ENCODE peak calls at places on chromosomes 3 and 15, in five cellular contexts. Q is neural progenitor cell, R is MM.1S, G is GM23338, V is hepatocyte. J is an unnamed sample.

GRCh38 chr3:144053121-144053520 is 81.5 kb downstream of the DIPK2A start:
- DNase-seq in Q (no peak), R (no peak), V (no peak), G (no peak), J (no peak)

GRCh38 chr3:31288641-31289100 is 244.1 kb upstream of the STT3B start:
- DNase-seq in G (peak), R (peak), V (peak), Q (peak), J (no peak)

GRCh38 chr15:62874933-62875625 is 167.5 kb upstream of the TPM1 start:
- DNase-seq in R (no peak), G (no peak), V (no peak), Q (peak), J (no peak)

GRCh38 chr3:196757876-196758739 is 18.5 kb downstream of the PAK2 start:
- DNase-seq in R (no peak), V (peak), Q (no peak), G (no peak), J (no peak)

GRCh38 chr15:64092864-64093626 is 593 bp downstream of the CIAO2A start:
- DNase-seq in V (peak), G (peak), R (peak), Q (peak), J (peak)

GRCh38 chr15:101808201-101808600 is 3.8 kb upstream of the OR4F15 start:
- DNase-seq in V (no peak), R (no peak), G (no peak), Q (no peak), J (no peak)

GRCh38 chr3:163552659-163552966 is 1525.7 kb downstream of the SI start:
- DNase-seq in R (no peak), Q (no peak), V (no peak), G (no peak), J (no peak)

GRCh38 chr15:40936709-40937666 is 7.8 kb downstream of the DLL4 start:
- DNase-seq in R (no peak), Q (peak), G (no peak), V (no peak), J (no peak)

GRCh38 chr3:88141458-88142083 is 8.2 kb upstream of the C3orf38 start:
- DNase-seq in V (no peak), G (no peak), Q (no peak), R (no peak), J (no peak)

GRCh38 chr15:101136381-101137268 is 115.2 kb downstream of the CHSY1 start:
- DNase-seq in R (no peak), V (no peak), G (no peak), Q (no peak), J (no peak)

DNA sequence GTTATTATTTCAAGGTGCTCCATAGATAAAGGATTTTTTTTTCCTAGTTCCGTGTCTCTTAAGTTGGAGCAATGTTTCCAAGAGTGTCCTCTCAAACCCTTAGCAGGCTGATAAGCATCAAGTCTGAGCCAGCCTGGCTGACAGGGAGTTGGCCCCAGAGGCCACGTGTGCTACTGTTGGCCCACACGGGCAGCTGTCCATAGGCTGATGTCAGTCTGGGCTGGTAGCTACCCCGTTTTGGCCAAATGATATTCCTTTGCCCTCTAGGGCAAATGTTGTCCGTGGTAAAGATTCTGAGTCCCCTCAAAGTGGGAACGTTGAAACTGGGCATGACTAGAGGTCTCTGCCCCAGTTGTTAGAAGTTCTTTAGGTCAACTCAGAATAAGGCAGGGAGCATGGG is 99.4 kb downstream of the FLNB start:
- DNase-seq in Q (no peak), R (no peak), G (no peak), V (no peak), J (no peak)
- TF ChIP-seq CTCF in Q (no peak), R (no peak), G (no peak), V (no peak), J (no peak)

GRCh38 chr3:136750209-136750921 is 1.8 kb downstream of the STAG1 start:
- DNase-seq in V (no peak), G (no peak), R (peak), Q (no peak), J (no peak)
- TF ChIP-seq EZH2phosphoT487 in V (no peak), G (no peak), R (no peak), Q (no peak), J (no peak)

GRCh38 chr3:185823280-185824044 is 1.4 kb downstream of the IGF2BP2 start:
- DNase-seq in Q (peak), R (peak), V (peak), G (peak), J (peak)
- TF ChIP-seq CTCF in Q (peak), R (peak), V (no peak), G (peak), J (peak)

GRCh38 chr3:36973141-36973540 is 19.8 kb downstream of the EPM2AIP1 start:
- DNase-seq in Q (no peak), V (no peak), G (no peak), R (no peak), J (no peak)

GRCh38 chr3:36969085-36969484 is 23.8 kb downstream of the EPM2AIP1 start:
- DNase-seq in R (no peak), V (no peak), G (no peak), Q (no peak), J (no peak)

GRCh38 chr3:36965440-36965839 is 20.6 kb upstream of the TRANK1 start:
- DNase-seq in Q (no peak), V (peak), R (no peak), G (peak), J (no peak)

GRCh38 chr3:36972163-36972562 is 20.8 kb downstream of the EPM2AIP1 start:
- DNase-seq in Q (no peak), V (no peak), G (no peak), R (no peak), J (no peak)

DNA sequence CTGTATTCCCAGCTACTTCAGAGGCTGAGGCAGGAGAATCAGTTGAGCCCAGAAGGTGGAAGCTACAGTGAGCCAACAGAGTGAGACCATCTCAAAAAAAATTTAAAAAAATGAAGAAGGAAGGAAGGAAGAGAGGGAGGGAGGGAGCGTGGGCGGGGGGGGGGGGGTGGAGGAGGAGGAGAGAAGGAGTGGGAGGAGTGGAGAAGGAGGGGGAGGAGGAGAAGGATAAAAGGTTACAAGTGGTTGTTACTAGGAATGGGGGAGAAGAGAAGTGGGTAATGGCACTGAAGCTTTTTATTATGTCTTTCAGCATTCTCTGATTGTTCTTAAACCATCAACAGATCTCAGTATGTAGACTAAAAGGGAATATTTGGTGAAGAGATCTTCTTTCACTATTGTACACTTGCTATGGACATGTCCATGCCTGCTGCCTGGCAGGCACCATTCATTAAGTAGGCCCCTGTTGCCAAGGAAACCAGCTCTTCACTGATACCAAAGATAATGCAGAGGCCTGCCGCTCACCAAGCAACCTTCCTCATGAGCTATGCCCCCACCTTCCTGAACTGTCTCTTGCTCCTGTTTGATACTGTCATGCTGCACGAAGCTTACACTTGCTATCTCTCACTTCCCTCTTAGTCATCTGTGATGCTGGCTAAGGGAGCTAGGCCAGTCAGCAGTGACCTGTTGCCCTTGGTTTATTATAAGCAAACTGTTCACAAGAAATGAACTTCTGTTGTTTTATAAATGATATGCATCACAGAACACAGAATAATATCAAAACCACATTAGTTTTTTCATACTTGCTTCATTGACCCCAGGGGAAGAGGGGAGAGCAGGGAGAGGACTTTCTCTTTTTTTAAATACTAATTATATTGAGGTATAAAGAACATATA is 23.1 kb downstream of the EPM2AIP1 start:
- DNase-seq in R (no peak), Q (peak), G (peak), V (peak), J (peak)
- TF ChIP-seq EZH2phosphoT487 in R (no peak), Q (no peak), G (no peak), V (no peak), J (no peak)

GRCh38 chr3:160695003-160695402 is 18.0 kb downstream of the ARL14 start:
- DNase-seq in G (no peak), Q (no peak), V (no peak), R (no peak), J (no peak)

GRCh38 chr3:160694345-160694744 is 17.4 kb downstream of the ARL14 start:
- DNase-seq in Q (no peak), G (no peak), V (no peak), R (no peak), J (no peak)

GRCh38 chr3:160695906-160696305 is 18.9 kb downstream of the ARL14 start:
- DNase-seq in G (no peak), Q (no peak), V (no peak), R (no peak), J (no peak)

GRCh38 chr3:160698806-160699205 is 21.8 kb downstream of the ARL14 start:
- DNase-seq in Q (no peak), V (no peak), G (no peak), R (no peak), J (no peak)

DNA sequence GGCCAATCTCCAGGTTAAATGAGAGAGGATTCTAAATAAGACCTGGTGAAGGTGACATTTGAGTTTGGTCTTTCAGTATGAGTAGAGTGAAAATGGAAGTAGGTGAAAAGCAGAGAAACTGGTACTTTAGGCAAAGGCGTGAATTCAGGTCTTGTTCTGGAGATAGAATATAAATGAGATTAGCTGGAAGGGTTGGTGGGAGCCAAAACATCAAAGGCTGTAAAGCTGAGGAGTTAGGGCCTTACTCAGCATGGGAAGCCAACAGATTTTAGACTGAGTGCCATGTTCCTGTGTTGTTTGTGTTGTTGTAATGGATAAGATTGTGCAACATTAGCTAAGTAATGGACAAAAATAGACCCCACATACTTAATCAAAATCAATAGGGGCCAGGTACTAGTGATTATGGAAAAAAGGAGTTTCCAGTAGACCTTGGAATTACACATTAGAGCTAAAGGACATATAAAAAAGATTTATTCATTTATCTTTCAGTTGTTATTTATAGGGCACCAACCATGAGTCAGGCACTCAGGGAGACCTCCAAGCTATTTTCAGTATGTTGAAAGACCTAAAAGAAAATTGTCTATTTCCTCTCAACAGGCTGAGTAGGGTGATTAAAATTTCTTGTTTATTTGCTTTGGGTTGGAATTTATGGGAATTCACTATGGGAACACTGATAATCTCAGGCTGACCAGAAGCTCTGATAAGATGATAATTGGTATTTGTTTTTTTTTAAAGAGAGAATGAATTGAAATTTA is 20.8 kb downstream of the ARL14 start:
- DNase-seq in Q (no peak), R (no peak), V (no peak), G (no peak), J (no peak)
- TF ChIP-seq CTCF in Q (no peak), R (no peak), V (no peak), G (no peak), J (no peak)

DNA sequence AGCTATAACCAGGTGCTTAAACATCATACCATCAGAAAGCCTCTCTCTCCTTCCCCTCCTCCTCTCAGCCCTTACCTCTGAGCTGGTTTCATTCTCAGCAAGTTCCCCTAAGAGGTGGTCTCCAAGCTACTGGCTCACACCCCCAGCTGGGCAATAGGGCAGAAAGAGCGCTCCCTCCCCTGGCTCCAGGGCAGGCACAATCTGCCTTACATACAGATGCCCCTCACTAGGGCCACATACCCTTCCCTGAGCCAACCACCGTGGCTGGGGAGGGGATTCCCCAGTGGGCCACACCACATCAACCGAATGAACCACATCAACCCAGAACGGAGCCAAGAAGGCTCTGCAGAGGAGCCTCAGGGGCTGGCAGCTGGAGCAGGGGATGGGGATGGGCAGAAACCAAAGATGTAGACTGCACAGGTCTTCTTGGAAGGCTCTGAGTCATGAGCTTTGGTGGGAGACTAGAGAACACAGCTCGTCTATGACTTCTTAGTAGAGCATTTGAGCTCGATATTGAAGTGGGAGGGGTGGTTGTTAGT is 4.6 kb upstream of the FBLN2 start:
- DNase-seq in V (no peak), R (no peak), G (no peak), Q (no peak), J (no peak)
- TF ChIP-seq EZH2phosphoT487 in V (no peak), R (no peak), G (no peak), Q (no peak), J (no peak)

GRCh38 chr3:66196633-66197032 is 24.2 kb upstream of the SLC25A26 start:
- DNase-seq in V (no peak), Q (no peak), R (no peak), G (no peak), J (no peak)
- TF ChIP-seq CTCF in V (peak), Q (peak), R (peak), G (peak), J (peak)

GRCh38 chr3:190807719-190808375 is 54.6 kb downstream of the GMNC start:
- DNase-seq in R (no peak), Q (no peak), G (no peak), V (peak), J (no peak)
- TF ChIP-seq EZH2phosphoT487 in R (no peak), Q (no peak), G (no peak), V (no peak), J (no peak)

GRCh38 chr3:62131620-62132019 is 241.7 kb downstream of the FEZF2 start:
- DNase-seq in Q (peak), V (no peak), G (peak), R (no peak), J (peak)
- TF ChIP-seq CTCF in Q (peak), V (peak), G (peak), R (no peak), J (peak)

DNA sequence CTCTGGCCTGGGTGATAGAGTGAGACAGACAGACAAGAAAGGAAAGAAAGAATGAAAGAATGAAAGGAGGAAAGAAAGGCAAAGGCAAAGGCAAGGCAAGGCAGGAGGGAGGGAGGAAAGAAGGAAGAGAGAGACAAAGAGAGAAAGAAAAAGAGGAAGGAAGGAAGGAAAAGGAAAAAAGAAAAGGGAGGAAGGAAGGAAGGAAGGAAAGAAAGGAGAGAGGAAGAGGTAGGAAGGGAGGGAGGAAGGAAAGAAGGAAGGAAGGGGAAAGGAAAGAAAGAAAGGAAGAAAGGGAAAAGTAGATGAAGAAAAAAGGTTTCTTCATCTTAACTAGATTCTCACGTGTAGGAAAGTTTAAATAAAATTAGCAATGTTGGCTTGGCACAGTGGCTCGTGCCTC is 142.2 kb downstream of the GREM1 start:
- DNase-seq in R (no peak), Q (no peak), V (no peak), G (no peak), J (no peak)
- TF ChIP-seq EZH2phosphoT487 in R (no peak), Q (no peak), V (no peak), G (no peak), J (no peak)